ENCODE peak calls at places on chromosomes 13 and 19, in eight cellular contexts. P is GM12864, V is SW 1271, C is iPS-NIHi11, M is GM23248, Q is putamen, J is psoas muscle, I is choroid plexus epithelial cell. O is an unnamed sample.

GRCh38 chr19:10288662-10289166 is 1.0 kb upstream of the ICAM5 start:
- DNase-seq in Q (peak; percentile 51), P (peak; percentile 46), I (peak; percentile 80), J (no peak), C (peak; percentile 84), V (peak; percentile 73), M (peak; percentile 80), O (peak; percentile 66)

GRCh38 chr19:30711296-30711695 is 339.1 kb downstream of the ZNF536 start:
- DNase-seq in V (no peak), J (no peak), M (no peak), P (no peak), I (no peak), C (peak; percentile 26), Q (no peak), O (no peak)

GRCh38 chr13:93169980-93170379 is 56.6 kb upstream of the GPC6 start:
- DNase-seq in I (peak; percentile 89), M (peak; percentile 89), J (no peak), C (no peak), Q (no peak), P (no peak), V (peak; percentile 13), O (no peak)

GRCh38 chr19:45882652-45883585 is 3.0 kb downstream of the IRF2BP1 start:
- DNase-seq in Q (peak; percentile 41), P (peak; percentile 49), M (peak; percentile 95), I (peak; percentile 93), C (peak; percentile 82), J (peak; percentile 82), V (peak; percentile 56), O (no peak)

GRCh38 chr13:56755181-56755580 is 385.5 kb upstream of the PRR20A start:
- DNase-seq in J (no peak), C (peak; percentile 11), V (no peak), Q (no peak), I (no peak), M (no peak), P (no peak), O (no peak)

GRCh38 chr13:77362166-77362565 is 35.3 kb upstream of the MYCBP2 start:
- DNase-seq in I (no peak), P (no peak), J (no peak), V (no peak), Q (no peak), C (no peak), M (no peak), O (no peak)

GRCh38 chr13:31431722-31432137 is 232.0 kb downstream of the B3GLCT start:
- DNase-seq in V (peak; percentile 20), J (peak; percentile 48), C (peak; percentile 65), I (peak; percentile 65), M (peak; percentile 62), Q (no peak), P (peak; percentile 12), O (peak; percentile 9)

GRCh38 chr19:50415661-50416033 is 3.1 kb upstream of the SPIB start:
- DNase-seq in C (no peak), Q (no peak), M (no peak), J (no peak), P (peak; percentile 85), I (no peak), V (no peak), O (no peak)

GRCh38 chr13:33080962-33081655 is 64.9 kb downstream of the KL start:
- DNase-seq in C (no peak), P (no peak), V (no peak), M (peak; percentile 7), Q (no peak), I (peak; percentile 64), J (no peak), O (no peak)

O was measured in HS-27A.